ENCODE peak calls at places on chromosomes 3 and 15, in six cellular contexts. Q, R, O, U, V and B are unnamed samples.

GRCh38 chr15:48967336-48967735 is 3.6 kb upstream of the SHC4 start:
- DNase-seq in O (no peak), U (peak; percentile 73), R (no peak), Q (peak; percentile 36), V (no peak), B (no peak)

GRCh38 chr3:54870423-54870822 is 57.4 kb downstream of the LRTM1 start:
- DNase-seq in R (no peak), V (peak; percentile 28), O (no peak), U (peak; percentile 93), Q (peak; percentile 97), B (no peak)

GRCh38 chr3:69785769-69786311 is 46.6 kb downstream of the MITF start:
- DNase-seq in Q (no peak), V (no peak), U (no peak), R (no peak), O (no peak), B (no peak)

GRCh38 chr3:165770781-165771180 is 66.4 kb downstream of the BCHE start:
- DNase-seq in U (no peak), V (no peak), O (no peak), R (no peak), Q (no peak), B (no peak)

GRCh38 chr3:159711560-159712333 is 276.9 kb upstream of the IL12A start:
- DNase-seq in V (peak; percentile 53), O (no peak), Q (peak; percentile 91), U (peak; percentile 91), R (no peak), B (no peak)

GRCh38 chr15:77988386-77989301 is 88.9 kb downstream of the TBC1D2B start:
- DNase-seq in Q (no peak), U (peak; percentile 72), V (no peak), R (no peak), O (no peak), B (no peak)

GRCh38 chr3:52231502-52232278 is 6.2 kb upstream of the TLR9 start:
- DNase-seq in O (no peak), Q (peak; percentile 33), V (peak; percentile 54), U (peak; percentile 98), R (peak; percentile 86), B (no peak)

GRCh38 chr3:126867526-126868200 is 115.3 kb upstream of the PLXNA1 start:
- DNase-seq in Q (no peak), R (no peak), U (no peak), O (no peak), V (no peak), B (no peak)

GRCh38 chr3:184758056-184758455 is 46.2 kb upstream of the MAGEF1 start:
- DNase-seq in R (no peak), Q (no peak), V (no peak), U (peak; percentile 18), O (no peak), B (no peak)

GRCh38 chr15:37516628-37517027 is 416.3 kb upstream of the MEIS2 start:
- DNase-seq in V (no peak), Q (no peak), R (no peak), O (no peak), U (no peak), B (no peak)

GRCh38 chr15:92958105-92958504 is 58.0 kb downstream of the CHD2 start:
- DNase-seq in U (no peak), Q (peak; percentile 39), R (peak; percentile 54), O (no peak), V (no peak), B (no peak)

GRCh38 chr15:67125589-67126502 is 60.4 kb downstream of the SMAD3 start:
- DNase-seq in R (no peak), O (no peak), U (peak; percentile 92), Q (peak; percentile 100), V (peak; percentile 92), B (no peak)

GRCh38 chr3:185069583-185070030 is 83.3 kb downstream of the C3orf70 start:
- DNase-seq in R (no peak), Q (no peak), U (no peak), V (no peak), O (no peak), B (no peak)

GRCh38 chr15:90400759-90401314 is 12.8 kb downstream of the IQGAP1 start:
- DNase-seq in O (peak; percentile 62), R (peak; percentile 85), Q (peak; percentile 96), V (peak; percentile 83), U (peak; percentile 94), B (peak; percentile 73)
- H3K4me3 ChIP-seq in O (peak overlapping the region; percentile 32), R (no peak overlapping the region), Q (no peak overlapping the region), V (no peak overlapping the region), U (peak overlapping the region; percentile 51), B (peak overlapping the region; percentile 36)

GRCh38 chr15:101192081-101192480 is 59.8 kb downstream of the CHSY1 start:
- DNase-seq in R (no peak), V (no peak), U (no peak), O (no peak), Q (no peak), B (no peak)

GRCh38 chr15:101194246-101195138 is 57.4 kb downstream of the CHSY1 start:
- DNase-seq in Q (no peak), U (no peak), R (no peak), O (no peak), V (no peak), B (no peak)

GRCh38 chr15:101191242-101191641 is 60.6 kb downstream of the CHSY1 start:
- DNase-seq in Q (peak; percentile 52), R (no peak), O (no peak), V (no peak), U (no peak), B (no peak)

GRCh38 chr15:101193063-101193712 is 58.7 kb downstream of the CHSY1 start:
- DNase-seq in V (no peak), Q (peak; percentile 35), O (no peak), R (no peak), U (no peak), B (no peak)

GRCh38 chr15:101193781-101194180 is 58.1 kb downstream of the CHSY1 start:
- DNase-seq in O (no peak), R (no peak), Q (no peak), V (no peak), U (no peak), B (no peak)
- H3K4me3 ChIP-seq in O (no peak overlapping the region), R (no peak overlapping the region), Q (no peak overlapping the region), V (no peak overlapping the region), U (peak overlapping the region; percentile 4), B (no peak overlapping the region)

DNA sequence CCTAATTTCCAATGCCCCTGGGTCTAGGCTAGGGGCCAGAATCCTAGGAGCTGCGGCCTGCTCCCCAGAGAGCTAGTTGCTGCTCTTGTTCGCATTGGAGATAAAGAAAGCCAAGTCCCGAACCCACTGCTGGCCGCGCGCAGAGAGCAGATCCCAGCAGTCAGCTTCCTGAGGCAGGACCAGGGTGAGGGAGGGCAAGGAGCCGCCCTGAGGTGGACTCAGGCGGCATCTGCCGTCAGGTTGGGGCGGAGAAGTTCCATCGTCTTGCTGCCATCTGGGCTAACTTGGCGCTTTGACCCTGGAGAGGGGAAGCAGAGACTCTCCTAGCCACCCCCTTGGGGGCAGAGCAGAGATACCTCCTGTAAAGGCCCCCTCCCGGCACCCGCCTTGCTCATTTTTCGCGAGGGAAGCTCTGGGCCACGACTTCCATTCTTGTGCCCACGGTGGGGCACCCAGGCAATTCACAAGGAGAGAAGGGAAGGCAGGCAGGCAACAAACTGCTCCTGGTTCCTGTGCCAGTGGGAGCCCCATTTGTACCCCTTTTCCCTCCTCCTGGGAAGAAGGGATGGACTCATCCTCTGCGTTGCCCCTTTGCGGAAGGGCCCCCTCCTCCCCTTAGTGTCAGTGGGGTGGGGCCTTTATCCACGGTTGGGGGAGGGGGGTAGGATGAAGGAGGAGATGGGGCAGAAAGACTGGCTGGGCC is 640 bp downstream of the ZIC4 start:
- DNase-seq in O (no peak), U (peak; percentile 82), Q (no peak), V (no peak), R (no peak), B (no peak)
- H3K4me3 ChIP-seq in O (no peak overlapping the region), U (no peak overlapping the region), Q (no peak overlapping the region), V (no peak overlapping the region), R (no peak overlapping the region), B (no peak overlapping the region)

DNA sequence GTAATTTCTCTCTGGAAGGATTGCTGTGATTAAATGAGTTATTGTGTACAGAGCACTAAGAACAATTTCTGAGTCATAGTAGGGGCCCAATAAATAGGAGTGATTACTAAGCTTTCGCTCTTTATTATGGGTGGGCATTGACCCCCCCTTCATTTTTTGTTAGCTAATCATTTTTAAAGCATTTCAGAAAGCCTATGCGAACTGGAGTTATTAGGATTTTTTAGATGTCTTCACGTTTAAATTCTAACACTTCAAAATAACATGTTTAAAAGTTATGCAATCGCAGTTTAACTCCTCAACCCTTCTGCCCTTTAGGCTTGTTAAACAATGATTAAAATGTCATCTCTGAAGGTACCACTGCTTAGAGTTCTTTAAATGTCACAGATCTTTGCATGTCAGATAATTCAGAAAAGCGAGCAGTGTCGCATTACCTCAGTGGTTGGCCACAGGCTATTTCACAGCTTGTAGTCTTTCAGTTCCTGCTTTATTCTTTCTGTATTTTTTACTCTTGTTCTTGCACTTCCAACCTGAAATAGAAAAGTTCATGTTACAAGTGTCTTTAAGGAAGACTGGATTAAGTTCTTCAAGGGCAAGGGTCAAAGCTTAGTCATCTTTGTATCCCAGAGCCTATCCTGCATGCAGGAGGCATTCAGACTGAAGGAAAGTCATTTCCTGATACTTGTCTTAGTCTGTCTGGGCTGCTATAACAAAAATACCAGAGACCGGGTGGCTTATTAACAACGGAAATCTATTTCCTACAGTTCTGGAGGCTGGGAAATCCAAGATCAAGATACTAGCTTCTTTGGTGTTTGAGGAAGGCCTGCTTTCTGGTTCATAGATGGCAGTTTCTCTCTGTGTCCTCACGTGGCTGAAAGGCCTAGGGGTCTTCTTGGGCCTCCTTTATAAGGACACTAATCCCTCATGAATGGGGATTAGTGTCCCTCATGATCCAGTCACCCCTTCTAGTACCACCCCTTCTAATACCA is 103.0 kb downstream of the FNDC3B start:
- DNase-seq in R (no peak), Q (peak; percentile 91), U (no peak), O (peak; percentile 94), V (no peak), B (peak; percentile 77)
- H3K4me3 ChIP-seq in R (no peak overlapping the region), Q (no peak overlapping the region), U (no peak overlapping the region), O (peak overlapping the region; percentile 51), V (no peak overlapping the region), B (no peak overlapping the region)

DNA sequence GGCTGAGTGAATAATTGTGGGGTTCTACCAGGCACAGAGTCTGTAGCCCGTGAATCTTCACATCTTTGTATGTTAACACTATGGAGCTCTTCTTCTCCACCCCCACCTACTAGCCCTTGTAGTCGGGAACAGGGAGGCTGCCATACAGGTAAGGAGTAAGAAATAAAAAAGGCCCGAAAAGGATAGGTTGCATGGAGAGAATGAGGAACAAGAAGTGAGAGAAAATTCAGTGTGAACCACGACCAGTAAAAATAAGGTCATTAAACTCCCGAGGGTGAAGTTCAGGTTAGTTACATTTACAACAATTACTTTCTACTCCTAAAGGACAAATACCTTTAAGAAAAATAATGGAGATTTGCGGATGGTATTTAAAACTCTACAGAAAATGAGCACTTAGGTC is 53.3 kb downstream of the OSBPL10 start:
- DNase-seq in V (no peak), O (no peak), R (no peak), U (no peak), Q (no peak), B (no peak)
- H3K4me3 ChIP-seq in V (no peak overlapping the region), O (no peak overlapping the region), R (no peak overlapping the region), U (no peak overlapping the region), Q (no peak overlapping the region), B (no peak overlapping the region)